ENCODE peak calls at places on chromosomes 13 and 19, in five cellular contexts. O, A, I, F and G are unnamed samples.

GRCh38 chr13:23928985-23929384 is 31.7 kb upstream of the C1QTNF9B start:
- DNase-seq in O (peak), F (peak), A (peak), I (no peak), G (no peak)

GRCh38 chr19:8368136-8368535 is 4.2 kb downstream of the ANGPTL4 start:
- DNase-seq in I (no peak), F (no peak), A (peak), O (no peak), G (no peak)

GRCh38 chr19:460877-461609 is at the start of gene SHC2:
- DNase-seq in I (no peak), O (no peak), F (no peak), A (peak), G (no peak)

GRCh38 chr19:41753936-41754529 is 1.3 kb upstream of the CEACAM6 start:
- DNase-seq in A (peak), O (peak), I (peak), F (peak), G (peak)

GRCh38 chr13:39787086-39787487 is 131.6 kb downstream of the COG6 start:
- DNase-seq in F (no peak), I (no peak), O (no peak), A (no peak), G (peak)

GRCh38 chr19:47509170-47509847 is 5.6 kb downstream of the NAPA start:
- DNase-seq in F (no peak), O (no peak), I (no peak), A (no peak), G (no peak)

GRCh38 chr19:47305309-47305751 is 4.3 kb upstream of the C5AR1 start:
- DNase-seq in F (peak), O (peak), I (peak), A (peak), G (peak)

GRCh38 chr13:36713842-36714241 is 40.0 kb downstream of the SERTM1 start:
- DNase-seq in F (no peak), A (no peak), O (no peak), I (no peak), G (no peak)

GRCh38 chr19:50464348-50464747 is 12.0 kb upstream of the EMC10 start:
- DNase-seq in O (no peak), A (no peak), F (no peak), I (no peak), G (no peak)

GRCh38 chr19:56838930-56839664 is 1.4 kb downstream of the PEG3 start:
- DNase-seq in A (no peak), O (no peak), I (no peak), F (peak), G (peak)

GRCh38 chr19:46748325-46749109 is 2.3 kb upstream of the STRN4 start:
- DNase-seq in F (peak), O (peak), A (peak), I (peak), G (peak)

GRCh38 chr19:35671818-35672217 is 5.5 kb downstream of the UPK1A start:
- DNase-seq in O (no peak), F (peak), A (no peak), I (no peak), G (no peak)

GRCh38 chr19:19866599-19867248 is 1.0 kb downstream of the ZNF253 start:
- DNase-seq in O (no peak), A (peak), F (peak), I (peak), G (peak)

GRCh38 chr13:48400820-48401219 is 12.1 kb downstream of the LPAR6 start:
- DNase-seq in F (no peak), A (peak), O (peak), I (no peak), G (no peak)

GRCh38 chr19:29532097-29532496 is 6.3 kb downstream of the VSTM2B start:
- DNase-seq in F (peak), A (no peak), O (no peak), I (peak), G (no peak)
- H3K4me3 ChIP-seq in F (no peak), A (no peak), O (no peak), I (no peak), G (no peak)

DNA sequence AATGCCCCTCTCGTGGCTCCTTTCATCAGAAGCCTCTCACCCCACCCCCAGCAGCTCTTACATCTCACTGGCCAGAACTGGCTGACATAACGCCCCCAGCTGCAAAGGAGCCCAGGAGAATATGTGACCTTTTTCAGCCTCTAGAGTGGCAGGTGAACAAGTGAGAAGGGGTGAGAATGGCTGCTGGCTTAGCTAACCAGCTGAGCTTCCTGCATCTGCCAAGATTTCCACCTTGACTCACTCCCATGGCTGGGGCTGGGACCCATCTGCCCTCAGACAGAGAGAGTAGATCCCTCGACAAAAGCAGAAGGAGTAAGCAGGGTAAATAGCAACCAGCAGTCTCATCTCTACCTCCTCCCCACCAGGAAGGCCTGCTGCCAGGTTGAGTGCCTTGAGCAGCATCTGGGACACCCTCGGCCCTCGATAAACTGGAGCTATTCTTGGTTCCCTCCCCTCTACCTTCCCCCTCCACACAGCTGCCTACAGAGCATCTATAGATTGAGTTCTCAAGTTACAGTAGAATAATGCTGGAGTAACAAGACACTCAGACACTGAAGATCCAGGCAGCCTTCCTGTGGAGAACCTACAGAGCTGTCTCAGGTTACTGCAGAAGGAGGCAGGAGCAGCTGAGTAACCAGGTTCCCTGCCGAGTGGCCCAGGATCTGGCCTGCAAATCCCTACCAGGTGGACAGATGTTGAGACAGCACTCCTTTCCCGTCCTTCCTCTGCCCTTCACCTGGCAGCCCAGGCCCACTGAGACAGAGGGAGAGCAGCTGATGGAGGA is 15.5 kb downstream of the KASH5 start:
- DNase-seq in A (no peak), O (peak), F (peak), I (peak), G (no peak)
- H2BK15ac ChIP-seq in A (no peak), O (no peak), F (no peak), I (peak), G (peak)

DNA sequence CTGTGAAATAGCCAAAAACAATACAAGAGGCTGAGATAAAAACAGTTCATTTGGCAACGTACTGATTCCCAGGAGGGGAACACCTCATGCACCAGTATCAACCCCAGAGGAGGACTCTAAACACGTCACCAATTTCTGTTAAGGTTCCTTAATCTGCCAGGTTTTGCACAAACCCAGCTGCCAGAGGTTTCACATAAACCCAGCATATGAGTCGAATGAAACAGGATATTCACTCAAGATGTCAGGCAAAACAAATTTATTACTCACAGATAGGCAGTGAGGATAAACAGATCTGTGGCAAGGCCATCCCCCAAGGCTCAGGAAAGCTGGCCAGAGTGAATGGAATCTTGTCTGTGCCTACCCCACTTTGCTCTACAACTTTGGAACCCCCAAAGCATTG is 210.9 kb downstream of the GPC5 start:
- DNase-seq in O (peak), A (peak), I (no peak), F (no peak), G (no peak)
- H3K4me3 ChIP-seq in O (no peak), A (no peak), I (no peak), F (no peak), G (no peak)

DNA sequence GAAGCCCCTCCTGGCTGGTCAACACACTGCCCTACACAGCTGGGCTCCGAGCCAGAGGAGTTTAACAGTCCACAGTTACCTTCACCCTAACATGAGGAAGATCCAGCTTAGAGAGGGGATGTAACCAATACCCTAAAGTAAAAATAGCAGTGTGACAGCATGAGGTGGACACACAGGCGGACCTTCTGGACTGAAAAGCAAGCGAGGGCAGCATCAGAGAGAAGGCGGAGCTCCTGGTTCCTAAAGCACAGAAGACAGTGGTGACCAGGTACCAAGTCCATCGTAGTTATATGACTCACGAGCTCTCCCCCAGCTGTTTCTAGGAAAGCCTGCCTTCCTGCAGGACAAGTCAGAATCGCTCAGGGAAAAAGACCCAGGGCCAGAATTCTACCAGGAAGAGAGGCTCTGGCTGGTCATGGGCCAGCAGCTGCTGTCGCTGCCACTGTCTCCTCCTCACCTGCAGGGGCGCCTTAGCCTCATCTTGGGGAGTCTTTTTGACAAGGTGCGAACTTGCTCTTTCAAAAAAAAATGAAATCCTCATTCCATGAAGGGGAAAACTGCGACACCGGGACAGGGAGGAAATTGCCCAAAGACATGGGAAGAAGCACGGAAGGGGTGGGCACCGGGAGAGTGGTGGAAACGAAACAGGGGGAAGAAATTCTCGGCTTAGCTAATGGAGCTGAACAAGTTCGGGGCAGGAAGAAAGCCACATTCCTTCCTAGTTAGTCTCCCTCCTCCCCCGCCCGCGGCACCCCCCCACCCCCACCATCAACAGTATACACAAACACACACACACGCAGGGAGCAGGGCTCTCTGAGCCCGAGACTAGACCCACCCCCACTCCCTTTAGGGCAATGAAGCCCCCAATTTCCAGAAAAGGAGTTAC is 1.7 kb downstream of the ELL start:
- DNase-seq in A (peak), F (peak), I (peak), O (peak), G (peak)
- H2BK15ac ChIP-seq in A (no peak), F (no peak), I (no peak), O (peak), G (no peak)

GRCh38 chr19:11194657-11195056 is 2.7 kb downstream of the KANK2 start:
- DNase-seq in O (peak), I (no peak), F (no peak), A (peak), G (no peak)
- H3K4me3 ChIP-seq in O (peak), I (no peak), F (no peak), A (peak), G (no peak)